ENCODE peak calls at places on chromosomes 7 and 10, in six cellular contexts. A is NCI-H524 treated with DMSO at 0.1 percent for 48 hours; D is stimulated activated CD4-positive, alpha-beta T cell treated with anti-CD3 and anti-CD28 coated beads, Interleukin-15, amount 100 ng/mL, for 1 hour; L is HCT116; E is H4; Z is mesendoderm. C is an unnamed sample.

GRCh38 chr10:34835908-34836558 is 20.9 kb upstream of the PARD3 start:
- DNase-seq in E (no peak), Z (no peak), D (no peak), L (no peak), A (no peak), C (no peak)

GRCh38 chr10:34430685-34431084 is 384.4 kb downstream of the PARD3 start:
- DNase-seq in L (no peak), D (no peak), E (no peak), Z (no peak), A (no peak), C (no peak)

GRCh38 chr10:34815174-34816066 is at the start of gene PARD3:
- DNase-seq in A (no peak), D (no peak), Z (peak; percentile 83), E (peak; percentile 31), L (no peak), C (no peak)

GRCh38 chr7:133705596-133705995 is 421.5 kb upstream of the LRGUK start:
- DNase-seq in Z (no peak), L (peak; percentile 74), E (peak; percentile 41), A (no peak), D (no peak), C (no peak)

GRCh38 chr7:17166824-17167379 is 131.6 kb upstream of the AHR start:
- DNase-seq in D (no peak), Z (no peak), A (no peak), E (no peak), L (no peak), C (no peak)

GRCh38 chr10:107487284-107487683 is 322.8 kb upstream of the SORCS1 start:
- DNase-seq in Z (no peak), D (no peak), E (no peak), L (no peak), A (no peak), C (no peak)

GRCh38 chr7:157892751-157893150 is 555.9 kb downstream of the DNAJB6 start:
- DNase-seq in L (no peak), Z (no peak), A (no peak), E (no peak), D (no peak), C (no peak)

GRCh38 chr10:90592903-90593302 is 264.9 kb downstream of the HTR7 start:
- DNase-seq in Z (peak; percentile 82), L (peak; percentile 68), A (no peak), D (no peak), E (peak; percentile 88), C (peak; percentile 49)

GRCh38 chr7:53744361-53744760 is 708.9 kb downstream of the POM121L12 start:
- DNase-seq in D (no peak), A (no peak), Z (peak; percentile 36), E (no peak), L (no peak), C (no peak)

GRCh38 chr7:115038158-115038557 is 116.3 kb downstream of the MDFIC start:
- DNase-seq in D (no peak), Z (peak; percentile 6), A (no peak), E (no peak), L (no peak), C (no peak)

GRCh38 chr7:140402178-140402835 is 1.6 kb upstream of the RAB19 start:
- DNase-seq in D (no peak), A (no peak), E (peak; percentile 75), L (no peak), Z (no peak), C (no peak)

GRCh38 chr7:28579571-28579970 is 167.3 kb downstream of the CREB5 start:
- DNase-seq in D (no peak), Z (no peak), A (no peak), L (no peak), E (no peak), C (no peak)